ENCODE peak calls at places on chromosomes 1 and 21, in nine cellular contexts. L is activated CD8-positive, alpha-beta memory T cell treated with anti-CD3 and anti-CD28 coated beads for 4 hours; N is GM23338; P is pons; U is stomach; M is iPS-NIHi11; H is NCI-H2227 treated with DMSO at 0.1 percent for 48 hours; Q is GM03348; T is NCI-H2029 treated with DMSO at 0.1 percent for 48 hours. Y is an unnamed sample.

GRCh38 chr1:117860906-117861610 is 68.4 kb downstream of the GDAP2 start:
- DNase-seq in L (no peak), M (no peak), H (no peak), U (no peak), T (no peak), N (no peak), Q (peak; percentile 75), P (peak; percentile 12), Y (no peak)

GRCh38 chr1:62229932-62230331 is 35.3 kb downstream of the L1TD1 start:
- DNase-seq in L (no peak), P (no peak), Q (no peak), H (no peak), U (no peak), T (no peak), N (no peak), M (no peak), Y (peak; percentile 67)

GRCh38 chr1:167770127-167770526 is 48.3 kb downstream of the MPZL1 start:
- DNase-seq in T (no peak), H (no peak), U (no peak), N (peak; percentile 30), M (peak; percentile 29), P (no peak), L (no peak), Q (no peak), Y (no peak)

GRCh38 chr21:42652527-42653491 is 612 bp upstream of the PDE9A start:
- DNase-seq in H (peak; percentile 57), T (no peak), Q (peak; percentile 50), M (peak; percentile 86), L (no peak), U (peak; percentile 75), P (peak; percentile 79), N (peak; percentile 68), Y (no peak)

GRCh38 chr1:200150721-200151120 is 123.2 kb downstream of the NR5A2 start:
- DNase-seq in Q (peak; percentile 61), H (no peak), M (peak; percentile 22), N (no peak), L (no peak), P (no peak), T (no peak), U (no peak), Y (peak; percentile 12)

GRCh38 chr21:38355353-38355752 is 98.6 kb downstream of the KCNJ15 start:
- DNase-seq in M (no peak), T (no peak), H (no peak), U (no peak), L (no peak), Q (no peak), N (no peak), P (no peak), Y (no peak)

GRCh38 chr1:3053366-3053980 is 15.5 kb upstream of the PRDM16 start:
- DNase-seq in P (no peak), N (no peak), H (no peak), L (no peak), M (no peak), U (no peak), Q (no peak), T (no peak), Y (no peak)

GRCh38 chr1:44239337-44239960 is 26.2 kb downstream of the DMAP1 start:
- DNase-seq in T (no peak), P (no peak), U (no peak), H (peak; percentile 45), L (no peak), M (peak; percentile 48), N (peak; percentile 61), Q (peak; percentile 53), Y (no peak)

GRCh38 chr1:172414331-172414730 is 6.2 kb upstream of the C1orf105 start:
- DNase-seq in T (no peak), H (no peak), L (no peak), M (no peak), P (no peak), U (no peak), N (no peak), Q (peak; percentile 49), Y (peak; percentile 95)

GRCh38 chr1:3530086-3530930 is 75.8 kb downstream of the ARHGEF16 start:
- DNase-seq in M (peak; percentile 70), L (no peak), U (peak; percentile 64), H (no peak), N (peak; percentile 68), P (no peak), T (no peak), Q (peak; percentile 53), Y (peak; percentile 10)

GRCh38 chr1:235330918-235331285 is 2.5 kb downstream of the GGPS1 start:
- DNase-seq in H (no peak), U (no peak), L (no peak), T (no peak), Q (no peak), N (no peak), M (no peak), P (no peak), Y (no peak)

Y was measured in trophoblast cell.